ENCODE peak calls at places on chromosomes 2 and 18, in six cellular contexts. R, U, O, Q, K and Y are unnamed samples.

GRCh38 chr2:224645722-224646121 is 60.6 kb upstream of the CUL3 start:
- DNase-seq in R (no peak), U (no peak), O (no peak), Q (no peak), K (no peak), Y (no peak)

GRCh38 chr2:70035344-70035844 is 51.9 kb upstream of the PCBP1 start:
- DNase-seq in R (no peak), U (no peak), O (no peak), Q (no peak), K (no peak), Y (no peak)

GRCh38 chr2:133740500-133740899 is 172.2 kb upstream of the NCKAP5 start:
- DNase-seq in R (no peak), U (no peak), O (no peak), Q (no peak), K (no peak), Y (no peak)

GRCh38 chr2:138708682-138709241 is 71.4 kb downstream of the NXPH2 start:
- DNase-seq in R (no peak), U (no peak), O (no peak), Q (no peak), K (peak), Y (no peak)

GRCh38 chr2:155908567-155908966 is 424.0 kb downstream of the NR4A2 start:
- DNase-seq in R (no peak), U (no peak), O (no peak), Q (no peak), K (no peak), Y (no peak)

GRCh38 chr18:77203071-77203470 is 46.6 kb upstream of the GALR1 start:
- DNase-seq in R (peak), U (no peak), O (no peak), Q (no peak), K (no peak), Y (peak)

GRCh38 chr2:208466133-208466919 is 59.7 kb downstream of the PTH2R start:
- DNase-seq in R (peak), U (no peak), O (no peak), Q (no peak), K (peak), Y (peak)

GRCh38 chr18:31302991-31303390 is 15.0 kb upstream of the DSG1 start:
- DNase-seq in R (no peak), U (no peak), O (no peak), Q (no peak), K (peak), Y (no peak)

GRCh38 chr2:218400930-218401833 is 1.5 kb downstream of the CTDSP1 start:
- DNase-seq in R (no peak), U (no peak), O (no peak), Q (no peak), K (no peak), Y (peak)

GRCh38 chr2:54396107-54396506 is 60.0 kb upstream of the SPTBN1 start:
- DNase-seq in R (no peak), U (peak), O (no peak), Q (no peak), K (peak), Y (no peak)

GRCh38 chr2:61727746-61728145 is 126.1 kb downstream of the FAM161A start:
- DNase-seq in R (no peak), U (no peak), O (no peak), Q (no peak), K (peak), Y (no peak)

GRCh38 chr2:68828887-68829708 is 42.1 kb downstream of the BMP10 start:
- DNase-seq in R (peak), U (peak), O (peak), Q (peak), K (peak), Y (peak)

GRCh38 chr18:62811674-62812073 is 96.3 kb downstream of the PHLPP1 start:
- DNase-seq in R (no peak), U (no peak), O (no peak), Q (no peak), K (no peak), Y (no peak)

GRCh38 chr2:58146707-58147106 is 94.4 kb downstream of the FANCL start:
- DNase-seq in R (no peak), U (no peak), O (no peak), Q (no peak), K (peak), Y (no peak)

GRCh38 chr2:68388358-68388757 is 23.3 kb downstream of the PLEK start:
- DNase-seq in R (no peak), U (no peak), O (no peak), Q (no peak), K (no peak), Y (no peak)

GRCh38 chr2:105674406-105674805 is 70.3 kb upstream of the NCK2 start:
- DNase-seq in R (no peak), U (no peak), O (no peak), Q (no peak), K (peak), Y (no peak)

GRCh38 chr2:120804446-120804845 is 68.8 kb downstream of the GLI2 start:
- DNase-seq in R (no peak), U (no peak), O (no peak), Q (no peak), K (no peak), Y (no peak)

GRCh38 chr2:27583390-27583915 is 611 bp downstream of the ZNF512 start:
- DNase-seq in R (no peak), U (no peak), O (no peak), Q (no peak), K (peak), Y (no peak)

GRCh38 chr2:95121150-95121494 is 486 bp downstream of the MRPS5 start:
- DNase-seq in R (no peak), U (no peak), O (no peak), Q (no peak), K (peak), Y (no peak)

GRCh38 chr2:222424729-222425671 is 657 bp downstream of the SGPP2 start:
- DNase-seq in R (no peak), U (no peak), O (peak), Q (no peak), K (no peak), Y (peak)

GRCh38 chr2:98357856-98358255 is 11.6 kb downstream of the CNGA3 start:
- DNase-seq in R (no peak), U (no peak), O (no peak), Q (no peak), K (no peak), Y (no peak)

GRCh38 chr2:72961036-72961720 is 43.9 kb downstream of the EMX1 start:
- DNase-seq in R (no peak), U (no peak), O (no peak), Q (no peak), K (no peak), Y (peak)

GRCh38 chr2:2577366-2577765 is 246.3 kb upstream of the MYT1L start:
- DNase-seq in R (no peak), U (no peak), O (peak), Q (peak), K (no peak), Y (no peak)

GRCh38 chr2:30436859-30437435 is 10.1 kb upstream of the LCLAT1 start:
- DNase-seq in R (no peak), U (no peak), O (no peak), Q (no peak), K (peak), Y (no peak)

GRCh38 chr18:7116832-7117389 is 686 bp downstream of the LAMA1 start:
- DNase-seq in R (peak), U (no peak), O (no peak), Q (no peak), K (peak), Y (peak)

GRCh38 chr2:49465157-49465831 is 311.0 kb upstream of the FSHR start:
- DNase-seq in R (no peak), U (no peak), O (no peak), Q (no peak), K (no peak), Y (no peak)

GRCh38 chr2:32472605-32473004 is 115.8 kb downstream of the BIRC6 start:
- DNase-seq in R (no peak), U (no peak), O (no peak), Q (no peak), K (no peak), Y (no peak)

GRCh38 chr2:101873543-101873942 is 118.2 kb upstream of the IL1R2 start:
- DNase-seq in R (no peak), U (no peak), O (no peak), Q (no peak), K (no peak), Y (no peak)

GRCh38 chr2:156087875-156088274 is 244.6 kb downstream of the NR4A2 start:
- DNase-seq in R (no peak), U (no peak), O (no peak), Q (no peak), K (peak), Y (no peak)

GRCh38 chr2:152166633-152167032 is 8.9 kb downstream of the STAM2 start:
- DNase-seq in R (no peak), U (peak), O (no peak), Q (no peak), K (peak), Y (no peak)

GRCh38 chr2:44715671-44716077 is 225.8 kb upstream of the SIX3 start:
- DNase-seq in R (peak), U (peak), O (no peak), Q (no peak), K (peak), Y (no peak)

GRCh38 chr18:70235478-70235877 is 30.0 kb upstream of the RTTN start:
- DNase-seq in R (no peak), U (no peak), O (no peak), Q (no peak), K (no peak), Y (no peak)

GRCh38 chr2:129901754-129902415 is 77.6 kb upstream of the RAB6C start:
- DNase-seq in R (no peak), U (no peak), O (no peak), Q (peak), K (no peak), Y (no peak)

GRCh38 chr2:213411582-213412289 is 127.5 kb downstream of the SPAG16 start:
- DNase-seq in R (no peak), U (no peak), O (no peak), Q (no peak), K (no peak), Y (no peak)

GRCh38 chr2:130755234-130756040 is at the start of gene AMER3:
- DNase-seq in R (no peak), U (no peak), O (no peak), Q (no peak), K (no peak), Y (no peak)

GRCh38 chr2:67169417-67170140 is 227.6 kb upstream of the ETAA1 start:
- DNase-seq in R (no peak), U (peak), O (no peak), Q (no peak), K (peak), Y (no peak)

GRCh38 chr2:174088706-174089105 is 123.5 kb upstream of the SP3 start:
- DNase-seq in R (no peak), U (no peak), O (no peak), Q (no peak), K (no peak), Y (no peak)
- TF ChIP-seq CTCF in R (no peak), U (no peak), O (no peak), Q (no peak), K (no peak), Y (no peak)

GRCh38 chr2:177429688-177430325 is 37.2 kb downstream of the AGPS start:
- DNase-seq in R (no peak), U (peak), O (no peak), Q (no peak), K (peak), Y (no peak)

GRCh38 chr2:177434475-177434874 is 41.9 kb downstream of the AGPS start:
- DNase-seq in R (no peak), U (no peak), O (no peak), Q (no peak), K (no peak), Y (no peak)

GRCh38 chr2:177430425-177430824 is 37.9 kb downstream of the AGPS start:
- DNase-seq in R (no peak), U (no peak), O (no peak), Q (no peak), K (peak), Y (no peak)

GRCh38 chr2:177432703-177433102 is 40.1 kb downstream of the AGPS start:
- DNase-seq in R (no peak), U (no peak), O (no peak), Q (no peak), K (no peak), Y (no peak)

GRCh38 chr2:177433402-177433801 is 40.8 kb downstream of the AGPS start:
- DNase-seq in R (no peak), U (no peak), O (no peak), Q (no peak), K (peak), Y (no peak)
- TF ChIP-seq CTCF in R (no peak), U (no peak), O (no peak), Q (no peak), K (peak), Y (no peak)

GRCh38 chr2:35415282-35415681 is 940.3 kb upstream of the CRIM1 start:
- DNase-seq in R (no peak), U (no peak), O (no peak), Q (no peak), K (no peak), Y (no peak)
- TF ChIP-seq CTCF in R (peak), U (no peak), O (no peak), Q (no peak), K (no peak), Y (peak)

DNA sequence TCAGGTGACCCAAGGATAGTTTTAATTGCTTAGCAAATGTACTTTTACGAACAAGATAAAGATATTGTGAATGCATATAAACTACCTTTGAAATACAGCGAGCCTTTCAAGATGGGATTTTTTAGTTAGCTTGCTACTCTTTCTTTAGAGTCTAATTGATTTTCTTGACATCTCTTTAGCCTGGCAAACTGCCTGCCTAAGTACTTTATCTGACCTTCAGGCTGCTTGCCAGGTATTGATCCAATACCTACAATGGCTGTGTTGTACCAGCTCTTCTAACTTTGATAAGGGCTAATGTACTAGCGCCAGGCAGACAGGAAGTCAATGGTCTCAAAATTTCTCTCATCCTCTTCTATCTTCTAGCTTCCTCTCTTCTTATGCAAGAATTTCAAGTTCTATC is 414.4 kb upstream of the ACVR2A start:
- DNase-seq in R (no peak), U (no peak), O (no peak), Q (no peak), K (no peak), Y (no peak)
- TF ChIP-seq CTCF in R (no peak), U (no peak), O (no peak), Q (no peak), K (no peak), Y (no peak)

GRCh38 chr2:240564571-240565266 is 3.6 kb upstream of the RNPEPL1 start:
- DNase-seq in R (no peak), U (no peak), O (no peak), Q (peak), K (peak), Y (no peak)
- TF ChIP-seq CTCF in R (no peak), U (no peak), O (no peak), Q (no peak), K (no peak), Y (no peak)

DNA sequence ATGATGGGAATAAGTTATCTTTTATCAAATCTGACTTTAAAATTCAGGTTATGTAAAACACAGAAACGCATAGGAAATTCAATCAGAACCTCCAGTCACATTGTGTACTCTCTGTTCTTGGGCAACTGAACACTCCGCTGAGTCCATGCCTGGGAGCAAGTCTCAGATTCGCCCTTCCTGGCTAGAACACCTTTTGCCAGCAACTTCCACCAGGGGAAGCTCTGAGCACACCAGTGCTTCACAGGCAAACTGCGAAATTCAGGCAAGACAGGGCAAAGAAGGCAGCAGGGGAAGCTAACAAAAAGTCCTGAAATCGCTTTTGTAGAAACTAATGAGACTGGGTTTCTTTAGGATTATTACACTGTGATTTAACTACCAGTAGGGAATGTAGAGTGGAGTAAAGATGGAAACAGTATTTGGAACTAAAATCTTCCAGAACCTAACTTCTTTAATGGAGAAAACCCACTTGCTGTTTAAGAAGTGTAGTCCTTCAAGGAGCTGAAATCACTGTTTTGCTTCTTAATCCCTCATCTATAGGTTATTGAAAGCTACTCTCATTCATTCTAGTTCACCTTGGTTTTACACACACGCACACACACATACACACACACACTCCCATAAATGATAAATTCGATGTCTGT is 214.3 kb downstream of the TMEM182 start:
- DNase-seq in R (peak), U (no peak), O (no peak), Q (no peak), K (peak), Y (peak)
- TF ChIP-seq CTCF in R (no peak), U (no peak), O (peak), Q (no peak), K (peak), Y (peak)